ENCODE peak calls at places on chromosomes 3 and 15, in eight cellular contexts. One of them, this sample, is unnamed.

GRCh38 chr3:100171211-100171700 is 57.0 kb upstream of the FILIP1L start:
- DNase-seq in MM.1S: no peak
- DNase-seq in body of pancreas: no peak
- DNase-seq in dorsolateral prefrontal cortex: no peak
- DNase-seq in Panc1: no peak
- DNase-seq in CD4-positive, alpha-beta T cell: no peak
- DNase-seq in uterus: no peak
- DNase-seq in naive thymus-derived CD4-positive, alpha-beta T cell: no peak
- DNase-seq in this sample: no peak

GRCh38 chr15:57591237-57591821 is 375 bp upstream of the MYZAP start:
- DNase-seq in dorsolateral prefrontal cortex: no peak
- DNase-seq in CD4-positive, alpha-beta T cell: no peak
- DNase-seq in Panc1: no peak
- DNase-seq in naive thymus-derived CD4-positive, alpha-beta T cell: no peak
- DNase-seq in body of pancreas: no peak
- DNase-seq in MM.1S: no peak
- DNase-seq in uterus: no peak
- DNase-seq in this sample: no peak

GRCh38 chr3:9715127-9715526 is 11.5 kb downstream of the CPNE9 start:
- DNase-seq in CD4-positive, alpha-beta T cell: no peak
- DNase-seq in naive thymus-derived CD4-positive, alpha-beta T cell: no peak
- DNase-seq in dorsolateral prefrontal cortex: no peak
- DNase-seq in MM.1S: no peak
- DNase-seq in body of pancreas: no peak
- DNase-seq in Panc1: no peak
- DNase-seq in uterus: no peak
- DNase-seq in this sample: no peak

GRCh38 chr15:77837649-77838025 is 204.9 kb upstream of the LINGO1 start:
- DNase-seq in naive thymus-derived CD4-positive, alpha-beta T cell: no peak
- DNase-seq in body of pancreas: no peak
- DNase-seq in dorsolateral prefrontal cortex: no peak
- DNase-seq in Panc1: no peak
- DNase-seq in CD4-positive, alpha-beta T cell: no peak
- DNase-seq in uterus: no peak
- DNase-seq in MM.1S: no peak
- DNase-seq in this sample: no peak

GRCh38 chr15:59741274-59741906 is 52.3 kb upstream of the BNIP2 start:
- DNase-seq in body of pancreas: no peak
- DNase-seq in naive thymus-derived CD4-positive, alpha-beta T cell: no peak
- DNase-seq in MM.1S: peak; percentile 12
- DNase-seq in CD4-positive, alpha-beta T cell: no peak
- DNase-seq in uterus: no peak
- DNase-seq in dorsolateral prefrontal cortex: no peak
- DNase-seq in Panc1: no peak
- DNase-seq in this sample: no peak

GRCh38 chr15:90037961-90038633 is 37.0 kb downstream of the ZNF710 start:
- DNase-seq in Panc1: no peak
- DNase-seq in dorsolateral prefrontal cortex: no peak
- DNase-seq in MM.1S: peak; percentile 70
- DNase-seq in uterus: no peak
- DNase-seq in naive thymus-derived CD4-positive, alpha-beta T cell: no peak
- DNase-seq in CD4-positive, alpha-beta T cell: no peak
- DNase-seq in body of pancreas: no peak
- DNase-seq in this sample: no peak

GRCh38 chr15:65964792-65965433 is 95.6 kb downstream of the RAB11A start:
- DNase-seq in body of pancreas: no peak
- DNase-seq in uterus: no peak
- DNase-seq in MM.1S: no peak
- DNase-seq in CD4-positive, alpha-beta T cell: no peak
- DNase-seq in dorsolateral prefrontal cortex: no peak
- DNase-seq in Panc1: no peak
- DNase-seq in naive thymus-derived CD4-positive, alpha-beta T cell: no peak
- DNase-seq in this sample: no peak

GRCh38 chr3:14547693-14548092 is 7.6 kb upstream of the GRIP2 start:
- DNase-seq in MM.1S: no peak
- DNase-seq in dorsolateral prefrontal cortex: no peak
- DNase-seq in Panc1: no peak
- DNase-seq in naive thymus-derived CD4-positive, alpha-beta T cell: no peak
- DNase-seq in uterus: no peak
- DNase-seq in CD4-positive, alpha-beta T cell: no peak
- DNase-seq in body of pancreas: no peak
- DNase-seq in this sample: no peak

GRCh38 chr3:151439652-151440125 is 21.2 kb downstream of the IGSF10 start:
- DNase-seq in naive thymus-derived CD4-positive, alpha-beta T cell: no peak
- DNase-seq in MM.1S: peak; percentile 64
- DNase-seq in dorsolateral prefrontal cortex: no peak
- DNase-seq in body of pancreas: peak; percentile 26
- DNase-seq in Panc1: peak; percentile 69
- DNase-seq in uterus: peak; percentile 28
- DNase-seq in CD4-positive, alpha-beta T cell: no peak
- DNase-seq in this sample: no peak

GRCh38 chr15:43923553-43923952 is 96.8 kb downstream of the WDR76 start:
- DNase-seq in naive thymus-derived CD4-positive, alpha-beta T cell: no peak
- DNase-seq in dorsolateral prefrontal cortex: no peak
- DNase-seq in MM.1S: no peak
- DNase-seq in Panc1: no peak
- DNase-seq in uterus: no peak
- DNase-seq in CD4-positive, alpha-beta T cell: no peak
- DNase-seq in body of pancreas: no peak
- DNase-seq in this sample: no peak

GRCh38 chr3:160815280-160815679 is 59.2 kb downstream of the PPM1L start:
- DNase-seq in dorsolateral prefrontal cortex: no peak
- DNase-seq in MM.1S: no peak
- DNase-seq in Panc1: no peak
- DNase-seq in body of pancreas: no peak
- DNase-seq in naive thymus-derived CD4-positive, alpha-beta T cell: no peak
- DNase-seq in uterus: no peak
- DNase-seq in CD4-positive, alpha-beta T cell: no peak
- DNase-seq in this sample: no peak

GRCh38 chr3:98855811-98856400 is 45.6 kb downstream of the DCBLD2 start:
- DNase-seq in body of pancreas: no peak
- DNase-seq in naive thymus-derived CD4-positive, alpha-beta T cell: no peak
- DNase-seq in uterus: no peak
- DNase-seq in dorsolateral prefrontal cortex: no peak
- DNase-seq in CD4-positive, alpha-beta T cell: no peak
- DNase-seq in Panc1: no peak
- DNase-seq in MM.1S: no peak
- DNase-seq in this sample: no peak

GRCh38 chr3:197404030-197404429 is 105.6 kb upstream of the DLG1 start:
- DNase-seq in uterus: no peak
- DNase-seq in Panc1: no peak
- DNase-seq in dorsolateral prefrontal cortex: no peak
- DNase-seq in CD4-positive, alpha-beta T cell: no peak
- DNase-seq in MM.1S: no peak
- DNase-seq in naive thymus-derived CD4-positive, alpha-beta T cell: no peak
- DNase-seq in body of pancreas: no peak
- DNase-seq in this sample: no peak

GRCh38 chr3:149003653-149004305 is 12.4 kb downstream of the GYG1 start:
- DNase-seq in CD4-positive, alpha-beta T cell: no peak
- DNase-seq in uterus: no peak
- DNase-seq in body of pancreas: no peak
- DNase-seq in naive thymus-derived CD4-positive, alpha-beta T cell: no peak
- DNase-seq in Panc1: no peak
- DNase-seq in dorsolateral prefrontal cortex: no peak
- DNase-seq in MM.1S: peak; percentile 88
- DNase-seq in this sample: no peak

GRCh38 chr3:146250449-146251382 is at the start of gene PLSCR4:
- DNase-seq in CD4-positive, alpha-beta T cell: no peak
- DNase-seq in Panc1: no peak
- DNase-seq in dorsolateral prefrontal cortex: peak; percentile 41
- DNase-seq in MM.1S: peak; percentile 57
- DNase-seq in uterus: peak; percentile 80
- DNase-seq in body of pancreas: peak; percentile 72
- DNase-seq in naive thymus-derived CD4-positive, alpha-beta T cell: no peak
- DNase-seq in this sample: peak; percentile 91

GRCh38 chr3:140942221-140943104 is 827 bp downstream of the SLC25A36 start:
- DNase-seq in uterus: peak; percentile 36
- DNase-seq in dorsolateral prefrontal cortex: peak; percentile 46
- DNase-seq in naive thymus-derived CD4-positive, alpha-beta T cell: peak; percentile 32
- DNase-seq in body of pancreas: peak; percentile 57
- DNase-seq in Panc1: no peak
- DNase-seq in CD4-positive, alpha-beta T cell: peak; percentile 27
- DNase-seq in MM.1S: peak; percentile 53
- DNase-seq in this sample: peak; percentile 80

GRCh38 chr15:80163217-80163616 is 10.4 kb downstream of the FAH start:
- DNase-seq in MM.1S: no peak
- DNase-seq in body of pancreas: no peak
- DNase-seq in uterus: no peak
- DNase-seq in CD4-positive, alpha-beta T cell: no peak
- DNase-seq in naive thymus-derived CD4-positive, alpha-beta T cell: no peak
- DNase-seq in dorsolateral prefrontal cortex: no peak
- DNase-seq in Panc1: no peak
- DNase-seq in this sample: no peak
- H3K27ac ChIP-seq in MM.1S: no peak overlapping the region
- H3K27ac ChIP-seq in body of pancreas: no peak overlapping the region
- H3K27ac ChIP-seq in uterus: no peak overlapping the region
- H3K27ac ChIP-seq in CD4-positive, alpha-beta T cell: no peak overlapping the region
- H3K27ac ChIP-seq in naive thymus-derived CD4-positive, alpha-beta T cell: no peak overlapping the region
- H3K27ac ChIP-seq in dorsolateral prefrontal cortex: no peak overlapping the region
- H3K27ac ChIP-seq in Panc1: no peak overlapping the region
- H3K27ac ChIP-seq in this sample: no peak overlapping the region

DNA sequence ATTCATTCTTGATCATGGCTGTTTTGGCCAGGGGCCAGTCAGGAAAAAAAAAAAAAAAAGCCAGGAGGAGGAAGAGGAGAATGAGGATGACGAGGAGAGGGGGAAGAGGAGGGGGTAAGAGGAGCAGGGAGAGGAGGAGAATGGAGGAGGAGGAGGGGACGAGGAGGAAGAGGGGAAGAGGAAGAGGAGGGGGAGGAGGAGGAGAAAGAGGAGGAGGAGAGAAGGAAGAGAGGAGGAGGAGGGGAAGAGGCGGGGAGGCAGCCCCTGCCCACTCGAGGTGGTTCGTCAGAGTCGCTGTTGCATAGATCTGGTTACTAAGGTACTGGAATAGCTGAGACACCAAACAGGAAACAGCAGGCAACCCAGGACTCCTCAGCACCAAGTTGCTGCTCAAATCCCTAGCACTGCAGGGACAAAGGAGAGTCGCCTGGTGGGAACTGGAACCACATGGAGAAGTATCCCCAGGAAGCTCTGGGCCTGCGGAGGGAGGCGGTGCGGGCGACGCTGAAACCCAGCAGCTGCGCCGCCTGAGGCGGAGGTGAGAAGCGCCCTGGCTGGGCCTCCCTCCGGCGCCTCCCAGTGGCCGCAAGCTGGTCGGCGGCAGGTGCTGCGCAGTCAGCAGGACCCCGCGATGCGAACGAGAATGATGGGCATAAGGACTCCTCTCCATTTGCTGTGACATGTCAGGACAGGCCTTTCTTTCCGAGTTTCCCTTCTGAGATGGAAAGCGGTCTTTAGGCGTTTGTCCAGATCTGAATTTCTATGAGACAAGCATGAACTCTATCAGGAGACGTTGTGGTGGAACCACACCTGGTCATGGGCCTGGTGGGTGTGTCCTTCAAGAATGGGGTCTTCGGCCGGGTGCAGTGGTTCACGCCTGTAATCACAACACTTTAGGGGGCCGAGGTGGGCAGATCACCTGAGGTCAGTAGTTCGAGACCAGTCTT is 17.5 kb downstream of the FAM240A start:
- DNase-seq in MM.1S: peak; percentile 81
- DNase-seq in dorsolateral prefrontal cortex: peak; percentile 69
- DNase-seq in Panc1: peak; percentile 32
- DNase-seq in uterus: peak; percentile 72
- DNase-seq in CD4-positive, alpha-beta T cell: peak; percentile 74
- DNase-seq in body of pancreas: peak; percentile 83
- DNase-seq in naive thymus-derived CD4-positive, alpha-beta T cell: peak; percentile 61
- DNase-seq in this sample: peak; percentile 86
- H3K27ac ChIP-seq in MM.1S: no peak overlapping the region
- H3K27ac ChIP-seq in dorsolateral prefrontal cortex: peak overlapping the region; percentile 90
- H3K27ac ChIP-seq in Panc1: no peak overlapping the region
- H3K27ac ChIP-seq in uterus: peak overlapping the region; percentile 69
- H3K27ac ChIP-seq in CD4-positive, alpha-beta T cell: peak overlapping the region; percentile 10
- H3K27ac ChIP-seq in body of pancreas: peak overlapping the region; percentile 32
- H3K27ac ChIP-seq in naive thymus-derived CD4-positive, alpha-beta T cell: peak overlapping the region; percentile 62
- H3K27ac ChIP-seq in this sample: peak overlapping the region; percentile 3

GRCh38 chr15:74419432-74419831 is 14.3 kb downstream of the SEMA7A start:
- DNase-seq in uterus: no peak
- DNase-seq in body of pancreas: no peak
- DNase-seq in MM.1S: no peak
- DNase-seq in dorsolateral prefrontal cortex: no peak
- DNase-seq in naive thymus-derived CD4-positive, alpha-beta T cell: no peak
- DNase-seq in CD4-positive, alpha-beta T cell: no peak
- DNase-seq in Panc1: no peak
- DNase-seq in this sample: no peak

GRCh38 chr15:74417230-74417629 is 16.5 kb downstream of the SEMA7A start:
- DNase-seq in dorsolateral prefrontal cortex: no peak
- DNase-seq in Panc1: no peak
- DNase-seq in naive thymus-derived CD4-positive, alpha-beta T cell: no peak
- DNase-seq in uterus: no peak
- DNase-seq in MM.1S: no peak
- DNase-seq in body of pancreas: no peak
- DNase-seq in CD4-positive, alpha-beta T cell: no peak
- DNase-seq in this sample: no peak

GRCh38 chr15:74418575-74419338 is 15.0 kb downstream of the SEMA7A start:
- DNase-seq in MM.1S: no peak
- DNase-seq in naive thymus-derived CD4-positive, alpha-beta T cell: no peak
- DNase-seq in body of pancreas: no peak
- DNase-seq in dorsolateral prefrontal cortex: no peak
- DNase-seq in CD4-positive, alpha-beta T cell: no peak
- DNase-seq in uterus: no peak
- DNase-seq in Panc1: no peak
- DNase-seq in this sample: peak; percentile 17

GRCh38 chr15:74415966-74416916 is 17.5 kb downstream of the SEMA7A start:
- DNase-seq in uterus: no peak
- DNase-seq in Panc1: no peak
- DNase-seq in body of pancreas: no peak
- DNase-seq in CD4-positive, alpha-beta T cell: no peak
- DNase-seq in naive thymus-derived CD4-positive, alpha-beta T cell: no peak
- DNase-seq in dorsolateral prefrontal cortex: no peak
- DNase-seq in MM.1S: no peak
- DNase-seq in this sample: peak; percentile 25

GRCh38 chr15:74417670-74418069 is 16.1 kb downstream of the SEMA7A start:
- DNase-seq in Panc1: no peak
- DNase-seq in body of pancreas: no peak
- DNase-seq in uterus: no peak
- DNase-seq in naive thymus-derived CD4-positive, alpha-beta T cell: no peak
- DNase-seq in CD4-positive, alpha-beta T cell: no peak
- DNase-seq in dorsolateral prefrontal cortex: no peak
- DNase-seq in MM.1S: no peak
- DNase-seq in this sample: no peak
- H3K27ac ChIP-seq in Panc1: no peak overlapping the region
- H3K27ac ChIP-seq in body of pancreas: no peak overlapping the region
- H3K27ac ChIP-seq in uterus: no peak overlapping the region
- H3K27ac ChIP-seq in naive thymus-derived CD4-positive, alpha-beta T cell: no peak overlapping the region
- H3K27ac ChIP-seq in CD4-positive, alpha-beta T cell: no peak overlapping the region
- H3K27ac ChIP-seq in dorsolateral prefrontal cortex: peak overlapping the region; percentile 95
- H3K27ac ChIP-seq in MM.1S: no peak overlapping the region
- H3K27ac ChIP-seq in this sample: no peak overlapping the region

GRCh38 chr3:159796226-159796625 is 192.4 kb upstream of the IL12A start:
- DNase-seq in MM.1S: no peak
- DNase-seq in body of pancreas: no peak
- DNase-seq in uterus: no peak
- DNase-seq in naive thymus-derived CD4-positive, alpha-beta T cell: no peak
- DNase-seq in CD4-positive, alpha-beta T cell: no peak
- DNase-seq in dorsolateral prefrontal cortex: no peak
- DNase-seq in Panc1: no peak
- DNase-seq in this sample: no peak
- H3K27ac ChIP-seq in MM.1S: no peak overlapping the region
- H3K27ac ChIP-seq in body of pancreas: no peak overlapping the region
- H3K27ac ChIP-seq in uterus: peak overlapping the region; percentile 66
- H3K27ac ChIP-seq in naive thymus-derived CD4-positive, alpha-beta T cell: no peak overlapping the region
- H3K27ac ChIP-seq in CD4-positive, alpha-beta T cell: no peak overlapping the region
- H3K27ac ChIP-seq in dorsolateral prefrontal cortex: peak overlapping the region; percentile 95
- H3K27ac ChIP-seq in Panc1: no peak overlapping the region
- H3K27ac ChIP-seq in this sample: peak overlapping the region; percentile 22